ENCODE peak calls at places on chromosome 10, in five cellular contexts. T, M, Z, W and I are unnamed samples.

GRCh38 chr10:31319602-31320178 is 674 bp downstream of the ZEB1 start:
- DNase-seq in T (no peak), M (no peak), Z (no peak), W (no peak), I (no peak)

GRCh38 chr10:58164517-58164916 is 103.2 kb downstream of the IPMK start:
- DNase-seq in T (no peak), M (no peak), Z (no peak), W (no peak), I (no peak)

GRCh38 chr10:71754562-71754961 is 18.8 kb downstream of the VSIR start:
- DNase-seq in T (no peak), M (no peak), Z (no peak), W (no peak), I (no peak)

GRCh38 chr10:11242443-11243386 is 225.0 kb downstream of the CELF2 start:
- DNase-seq in T (no peak), M (no peak), Z (peak), W (no peak), I (no peak)

GRCh38 chr10:48945441-48946143 is 6.0 kb upstream of the LRRC18 start:
- DNase-seq in T (no peak), M (no peak), Z (no peak), W (no peak), I (no peak)

GRCh38 chr10:50679149-50679548 is 55.4 kb upstream of the SGMS1 start:
- DNase-seq in T (peak), M (no peak), Z (no peak), W (peak), I (no peak)

GRCh38 chr10:74917481-74918077 is 91.2 kb downstream of the KAT6B start:
- DNase-seq in T (no peak), M (peak), Z (peak), W (no peak), I (no peak)

GRCh38 chr10:12589271-12589670 is 239.9 kb downstream of the CAMK1D start:
- DNase-seq in T (no peak), M (peak), Z (no peak), W (no peak), I (no peak)

GRCh38 chr10:102633282-102633681 is 11.0 kb upstream of the TRIM8 start:
- DNase-seq in T (no peak), M (no peak), Z (peak), W (no peak), I (no peak)

GRCh38 chr10:46556515-46557318 is at the start of gene GPRIN2:
- DNase-seq in T (peak), M (no peak), Z (no peak), W (peak), I (peak)

GRCh38 chr10:14466256-14466655 is 135.5 kb upstream of the FRMD4A start:
- DNase-seq in T (no peak), M (no peak), Z (peak), W (peak), I (no peak)

GRCh38 chr10:71513896-71514295 is 117.2 kb downstream of the CDH23 start:
- DNase-seq in T (no peak), M (no peak), Z (no peak), W (no peak), I (no peak)

GRCh38 chr10:86954681-86955500 is 2.5 kb downstream of the MMRN2 start:
- DNase-seq in T (peak), M (no peak), Z (no peak), W (peak), I (no peak)

GRCh38 chr10:94546616-94547175 is 1.1 kb downstream of the HELLS start:
- DNase-seq in T (no peak), M (no peak), Z (peak), W (no peak), I (no peak)

GRCh38 chr10:51860257-51860656 is 160.9 kb upstream of the CSTF2T start:
- DNase-seq in T (no peak), M (no peak), Z (peak), W (no peak), I (no peak)

GRCh38 chr10:101671453-101671852 is 23.5 kb downstream of the FBXW4 start:
- DNase-seq in T (no peak), M (no peak), Z (no peak), W (no peak), I (no peak)

GRCh38 chr10:116168745-116169144 is 104.3 kb downstream of the GFRA1 start:
- DNase-seq in T (no peak), M (no peak), Z (no peak), W (no peak), I (no peak)

GRCh38 chr10:11609492-11610093 is 1.9 kb downstream of the USP6NL start:
- DNase-seq in T (no peak), M (no peak), Z (peak), W (no peak), I (no peak)

GRCh38 chr10:6473901-6474370 is 106.1 kb downstream of the PRKCQ start:
- DNase-seq in T (no peak), M (no peak), Z (peak), W (no peak), I (no peak)

GRCh38 chr10:119654540-119654939 is 3.4 kb downstream of the BAG3 start:
- DNase-seq in T (no peak), M (no peak), Z (no peak), W (no peak), I (no peak)

GRCh38 chr10:3452683-3453388 is 280.3 kb upstream of the PITRM1 start:
- DNase-seq in T (no peak), M (peak), Z (peak), W (no peak), I (no peak)

GRCh38 chr10:46245381-46245900 is 41.4 kb upstream of the ANTXRL start:
- DNase-seq in T (peak), M (no peak), Z (no peak), W (peak), I (no peak)

GRCh38 chr10:101772895-101773761 is 2.8 kb downstream of the FGF8 start:
- DNase-seq in T (no peak), M (no peak), Z (no peak), W (peak), I (no peak)

GRCh38 chr10:69835875-69836727 is 34.4 kb downstream of the COL13A1 start:
- DNase-seq in T (no peak), M (no peak), Z (no peak), W (no peak), I (no peak)

GRCh38 chr10:85916999-85917573 is 449.5 kb downstream of the GRID1 start:
- DNase-seq in T (no peak), M (no peak), Z (no peak), W (no peak), I (no peak)

GRCh38 chr10:99532687-99533495 is at the start of gene NKX2-3:
- DNase-seq in T (peak), M (no peak), Z (peak), W (peak), I (no peak)

GRCh38 chr10:19656420-19657042 is 159.7 kb upstream of the PLXDC2 start:
- DNase-seq in T (no peak), M (no peak), Z (peak), W (no peak), I (no peak)

GRCh38 chr10:47065903-47066302 is 154.7 kb downstream of the PTPN20 start:
- DNase-seq in T (no peak), M (no peak), Z (no peak), W (no peak), I (no peak)

GRCh38 chr10:12606461-12606860 is 257.1 kb downstream of the CAMK1D start:
- DNase-seq in T (no peak), M (no peak), Z (no peak), W (no peak), I (no peak)

GRCh38 chr10:127737563-127738511 is 852 bp downstream of the FOXI2 start:
- DNase-seq in T (peak), M (no peak), Z (no peak), W (peak), I (no peak)

GRCh38 chr10:11017575-11018425 is at the start of gene CELF2:
- DNase-seq in T (peak), M (no peak), Z (peak), W (peak), I (peak)

GRCh38 chr10:29588640-29589421 is 45.9 kb downstream of the SVIL start:
- DNase-seq in T (no peak), M (peak), Z (peak), W (no peak), I (no peak)

GRCh38 chr10:80488539-80489066 is 34.5 kb downstream of the TSPAN14 start:
- DNase-seq in T (no peak), M (no peak), Z (no peak), W (no peak), I (no peak)

GRCh38 chr10:125113661-125114388 is 46.5 kb downstream of the CTBP2 start:
- DNase-seq in T (no peak), M (no peak), Z (no peak), W (no peak), I (no peak)

GRCh38 chr10:92102601-92103213 is 179.1 kb downstream of the BTAF1 start:
- DNase-seq in T (no peak), M (no peak), Z (no peak), W (no peak), I (no peak)

GRCh38 chr10:72337039-72337629 is 17.6 kb downstream of the DNAJB12 start:
- DNase-seq in T (peak), M (peak), Z (peak), W (peak), I (peak)

GRCh38 chr10:117531371-117532002 is 11.1 kb upstream of the EMX2 start:
- DNase-seq in T (peak), M (no peak), Z (no peak), W (no peak), I (no peak)

GRCh38 chr10:107631876-107632275 is 467.4 kb upstream of the SORCS1 start:
- DNase-seq in T (no peak), M (no peak), Z (no peak), W (no peak), I (no peak)

GRCh38 chr10:29783211-29783947 is 148.6 kb upstream of the SVIL start:
- DNase-seq in T (no peak), M (no peak), Z (peak), W (no peak), I (no peak)

GRCh38 chr10:79438021-79438698 is 7.3 kb downstream of the ZCCHC24 start:
- DNase-seq in T (no peak), M (no peak), Z (no peak), W (no peak), I (no peak)

GRCh38 chr10:131427253-131427652 is 115.7 kb upstream of the TCERG1L start:
- DNase-seq in T (no peak), M (no peak), Z (no peak), W (no peak), I (no peak)
- H2BK12ac ChIP-seq in T (no peak), M (no peak), Z (no peak), W (no peak), I (no peak)

DNA sequence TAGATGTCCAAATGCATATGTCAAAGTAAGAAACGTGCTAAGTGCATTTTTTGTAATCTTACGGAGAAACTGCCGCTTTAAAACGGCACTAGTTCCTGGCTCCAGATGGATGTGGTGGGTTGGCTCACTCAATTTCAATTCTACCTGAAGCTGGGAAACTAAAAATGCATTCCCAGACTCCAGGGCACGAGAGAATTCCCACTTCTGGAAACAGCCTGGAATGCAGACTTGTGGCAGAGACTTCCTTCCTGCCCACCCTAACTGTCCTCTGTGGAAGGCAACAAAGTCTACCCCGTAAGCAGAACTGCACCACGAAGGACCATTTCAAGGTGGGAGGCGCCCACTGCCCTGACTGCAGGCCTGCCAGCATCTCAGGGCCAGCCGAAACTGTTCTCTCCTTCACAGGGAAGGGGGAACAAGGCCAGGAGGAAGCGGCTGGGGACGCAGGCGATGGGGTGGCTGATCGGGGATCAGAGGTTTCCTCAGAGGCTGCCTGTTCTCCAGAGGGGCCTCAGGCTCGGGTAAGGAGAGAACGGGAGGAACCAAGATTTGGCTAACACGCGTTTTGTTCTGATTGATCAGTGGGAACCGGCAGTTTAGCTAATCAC is 88.0 kb downstream of the DIP2C start:
- DNase-seq in T (no peak), M (no peak), Z (no peak), W (no peak), I (no peak)
- H3K27ac ChIP-seq in T (no peak), M (peak), Z (no peak), W (no peak), I (no peak)

GRCh38 chr10:123571978-123572377 is 94.2 kb upstream of the GPR26 start:
- DNase-seq in T (peak), M (no peak), Z (no peak), W (no peak), I (no peak)
- H2BK12ac ChIP-seq in T (no peak), M (no peak), Z (no peak), W (no peak), I (no peak)

GRCh38 chr10:68489919-68490318 is 18.1 kb upstream of the DNA2 start:
- DNase-seq in T (no peak), M (no peak), Z (no peak), W (no peak), I (no peak)
- H3K27ac ChIP-seq in T (no peak), M (no peak), Z (no peak), W (no peak), I (no peak)

GRCh38 chr10:21437770-21438382 is 87.6 kb downstream of the SKIDA1 start:
- DNase-seq in T (no peak), M (no peak), Z (no peak), W (no peak), I (no peak)
- H2BK12ac ChIP-seq in T (no peak), M (peak), Z (no peak), W (no peak), I (no peak)

GRCh38 chr10:132509506-132510173 is 27.9 kb upstream of the INPP5A start:
- DNase-seq in T (peak), M (no peak), Z (no peak), W (no peak), I (no peak)

GRCh38 chr10:132511092-132511491 is 26.5 kb upstream of the INPP5A start:
- DNase-seq in T (no peak), M (no peak), Z (no peak), W (no peak), I (no peak)

GRCh38 chr10:132512693-132513345 is 24.8 kb upstream of the INPP5A start:
- DNase-seq in T (peak), M (no peak), Z (no peak), W (no peak), I (no peak)

GRCh38 chr10:132510174-132510611 is 27.4 kb upstream of the INPP5A start:
- DNase-seq in T (no peak), M (no peak), Z (no peak), W (no peak), I (no peak)

GRCh38 chr10:132511692-132512442 is 25.7 kb upstream of the INPP5A start:
- DNase-seq in T (no peak), M (no peak), Z (no peak), W (no peak), I (no peak)
- H3K27ac ChIP-seq in T (no peak), M (no peak), Z (no peak), W (no peak), I (no peak)

DNA sequence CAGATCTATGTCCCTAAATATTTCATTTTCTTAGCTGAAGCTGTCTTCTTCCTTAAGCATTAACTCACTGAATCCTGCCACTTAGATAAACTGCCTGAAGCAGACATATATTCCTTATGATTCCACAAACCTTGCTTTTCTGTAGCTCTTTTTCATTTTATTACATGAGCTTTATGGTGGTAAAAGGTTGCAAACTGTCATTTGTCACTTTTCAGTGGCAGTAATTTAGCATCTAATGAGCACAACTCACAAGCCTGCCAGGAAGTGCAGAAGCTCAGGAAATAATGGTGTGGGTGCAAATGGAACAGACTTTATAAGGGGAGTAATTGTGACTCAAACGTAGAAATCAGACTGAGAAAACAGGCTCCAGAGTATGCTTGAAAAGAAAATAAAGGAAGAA is 217.2 kb downstream of the XPNPEP1 start:
- DNase-seq in T (no peak), M (no peak), Z (no peak), W (no peak), I (no peak)
- H2BK12ac ChIP-seq in T (no peak), M (no peak), Z (no peak), W (no peak), I (no peak)

GRCh38 chr10:133261726-133262325 is 14.8 kb downstream of the ADAM8 start:
- DNase-seq in T (peak), M (peak), Z (peak), W (peak), I (no peak)
- H3K27ac ChIP-seq in T (no peak), M (no peak), Z (no peak), W (no peak), I (no peak)